ENCODE peak calls at places on chromosome 3, in six cellular contexts. C, X, Q, F, K and W are unnamed samples.

GRCh38 chr3:190619353-190619752 is 105.5 kb downstream of the IL1RAP start:
- DNase-seq in C (peak; percentile 33), X (no peak), Q (no peak), F (no peak), K (no peak), W (no peak)

GRCh38 chr3:66638717-66639116 is 137.9 kb upstream of the LRIG1 start:
- DNase-seq in C (no peak), X (no peak), Q (no peak), F (no peak), K (no peak), W (no peak)

GRCh38 chr3:127788436-127788835 is 33.9 kb downstream of the MGLL start:
- DNase-seq in C (no peak), X (peak; percentile 10), Q (no peak), F (no peak), K (no peak), W (no peak)

GRCh38 chr3:105880681-105881290 is 12.0 kb upstream of the CBLB start:
- DNase-seq in C (no peak), X (no peak), Q (no peak), F (no peak), K (no peak), W (no peak)

GRCh38 chr3:73401058-73401457 is 223.7 kb downstream of the PDZRN3 start:
- DNase-seq in C (no peak), X (peak; percentile 9), Q (no peak), F (no peak), K (no peak), W (no peak)

GRCh38 chr3:31094048-31094447 is 199.6 kb upstream of the GADL1 start:
- DNase-seq in C (no peak), X (no peak), Q (no peak), F (no peak), K (peak; percentile 57), W (no peak)

GRCh38 chr3:70433091-70433490 is 120.7 kb upstream of the MDFIC2 start:
- DNase-seq in C (no peak), X (peak; percentile 87), Q (no peak), F (peak; percentile 60), K (no peak), W (no peak)

GRCh38 chr3:186193534-186194450 is 84.9 kb upstream of the ETV5 start:
- DNase-seq in C (no peak), X (no peak), Q (no peak), F (no peak), K (no peak), W (no peak)

GRCh38 chr3:66396161-66396760 is 104.6 kb downstream of the LRIG1 start:
- DNase-seq in C (no peak), X (no peak), Q (no peak), F (no peak), K (no peak), W (no peak)

GRCh38 chr3:44058022-44058867 is 183.4 kb upstream of the TOPAZ1 start:
- DNase-seq in C (no peak), X (peak; percentile 72), Q (no peak), F (peak; percentile 79), K (no peak), W (no peak)

GRCh38 chr3:40618158-40618557 is 93.4 kb downstream of the ZNF621 start:
- DNase-seq in C (no peak), X (no peak), Q (no peak), F (no peak), K (no peak), W (no peak)

GRCh38 chr3:47096955-47097354 is 67.0 kb downstream of the SETD2 start:
- DNase-seq in C (no peak), X (peak; percentile 78), Q (no peak), F (peak; percentile 65), K (no peak), W (no peak)

GRCh38 chr3:89114841-89115223 is 7.4 kb downstream of the EPHA3 start:
- DNase-seq in C (no peak), X (no peak), Q (no peak), F (no peak), K (no peak), W (no peak)

GRCh38 chr3:61589856-61590255 is 28.5 kb downstream of the PTPRG start:
- DNase-seq in C (no peak), X (peak; percentile 90), Q (no peak), F (peak; percentile 55), K (no peak), W (no peak)

GRCh38 chr3:449711-450110 is 253.1 kb downstream of the CHL1 start:
- DNase-seq in C (no peak), X (no peak), Q (no peak), F (no peak), K (no peak), W (no peak)

GRCh38 chr3:4841225-4841624 is 138.0 kb upstream of the BHLHE40 start:
- DNase-seq in C (no peak), X (no peak), Q (no peak), F (no peak), K (no peak), W (no peak)

GRCh38 chr3:111613294-111613693 is 18.1 kb upstream of the ZBED2 start:
- DNase-seq in C (no peak), X (no peak), Q (no peak), F (no peak), K (no peak), W (no peak)

GRCh38 chr3:46427929-46428833 is 21.1 kb downstream of the CCRL2 start:
- DNase-seq in C (no peak), X (no peak), Q (no peak), F (no peak), K (peak; percentile 10), W (no peak)

GRCh38 chr3:160343132-160343531 is 55.9 kb downstream of the IFT80 start:
- DNase-seq in C (no peak), X (peak; percentile 39), Q (peak; percentile 8), F (peak; percentile 17), K (peak; percentile 16), W (no peak)

GRCh38 chr3:44995142-44995770 is 19.2 kb downstream of the EXOSC7 start:
- DNase-seq in C (no peak), X (peak; percentile 83), Q (no peak), F (peak; percentile 69), K (no peak), W (peak; percentile 37)

GRCh38 chr3:111324142-111324541 is 217.9 kb upstream of the CD96 start:
- DNase-seq in C (no peak), X (no peak), Q (no peak), F (no peak), K (no peak), W (no peak)

GRCh38 chr3:30475038-30475808 is 131.2 kb upstream of the TGFBR2 start:
- DNase-seq in C (no peak), X (no peak), Q (no peak), F (no peak), K (no peak), W (no peak)

GRCh38 chr3:63450634-63451363 is 172.7 kb downstream of the SYNPR start:
- DNase-seq in C (no peak), X (peak; percentile 36), Q (no peak), F (no peak), K (no peak), W (no peak)

GRCh38 chr3:193343726-193344222 is 34.8 kb downstream of the ATP13A5 start:
- DNase-seq in C (no peak), X (no peak), Q (no peak), F (no peak), K (no peak), W (no peak)

GRCh38 chr3:60017631-60018030 is 967.8 kb upstream of the CFAP20DC start:
- DNase-seq in C (no peak), X (no peak), Q (peak; percentile 97), F (peak; percentile 83), K (no peak), W (no peak)

GRCh38 chr3:167203062-167203461 is 177.0 kb downstream of the ZBBX start:
- DNase-seq in C (no peak), X (no peak), Q (no peak), F (no peak), K (no peak), W (no peak)

GRCh38 chr3:52357151-52358080 is 41.3 kb downstream of the DNAH1 start:
- DNase-seq in C (peak; percentile 35), X (no peak), Q (peak; percentile 28), F (no peak), K (no peak), W (no peak)

GRCh38 chr3:135311699-135312098 is 516.6 kb downstream of the EPHB1 start:
- DNase-seq in C (no peak), X (no peak), Q (no peak), F (no peak), K (no peak), W (no peak)

GRCh38 chr3:58999779-59000170 is 50.0 kb downstream of the CFAP20DC start:
- DNase-seq in C (no peak), X (no peak), Q (no peak), F (no peak), K (no peak), W (no peak)

DNA sequence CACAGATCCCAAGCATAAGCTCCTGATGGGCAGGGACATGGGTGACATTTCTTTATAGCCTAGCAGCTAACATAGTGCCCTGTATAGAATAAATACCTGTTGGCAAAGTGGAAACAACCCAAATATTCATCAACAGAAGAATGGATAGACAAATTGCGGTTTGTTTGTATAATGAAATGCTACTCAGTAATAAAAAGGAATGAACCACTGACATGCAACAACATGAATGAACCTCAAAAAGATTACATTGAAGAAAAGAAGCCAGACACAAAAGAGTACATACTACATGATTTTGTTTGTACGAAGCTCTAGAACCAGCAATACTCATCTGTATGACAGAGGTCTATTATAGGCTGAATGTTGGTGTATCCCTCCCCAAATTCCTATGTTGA is 33.6 kb upstream of the GALNT15 start:
- DNase-seq in C (no peak), X (no peak), Q (no peak), F (no peak), K (no peak), W (no peak)
- H3K4me3 ChIP-seq in C (no peak overlapping the region), X (no peak overlapping the region), Q (no peak overlapping the region), F (no peak overlapping the region), K (no peak overlapping the region), W (no peak overlapping the region)

DNA sequence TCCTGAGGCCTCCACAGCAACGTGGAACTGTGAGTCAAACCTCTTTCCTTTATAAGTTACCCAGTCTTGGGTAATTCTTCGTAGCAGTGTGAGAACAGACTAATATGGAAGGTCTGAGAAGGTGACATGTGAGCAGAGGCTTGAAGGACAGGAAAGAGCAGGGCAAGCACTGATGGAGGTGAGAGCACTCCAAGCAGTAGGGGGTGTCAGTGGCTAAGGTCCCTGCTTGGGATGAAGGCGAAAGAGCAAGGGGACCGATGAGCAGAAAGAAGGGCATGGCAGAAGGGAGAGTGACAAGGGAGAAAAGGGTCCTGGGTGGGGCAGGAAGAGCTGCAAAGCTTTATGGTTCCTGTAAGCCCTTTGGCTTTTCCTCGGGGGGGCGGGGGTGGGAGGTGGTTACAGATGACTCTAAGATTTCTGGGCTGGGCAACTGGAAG is 3.5 kb downstream of the EIF4E3 start:
- DNase-seq in C (no peak), X (no peak), Q (no peak), F (no peak), K (no peak), W (no peak)
- H3K4me3 ChIP-seq in C (no peak overlapping the region), X (no peak overlapping the region), Q (no peak overlapping the region), F (no peak overlapping the region), K (no peak overlapping the region), W (no peak overlapping the region)

GRCh38 chr3:169241575-169241927 is 422.0 kb downstream of the MECOM start:
- DNase-seq in C (no peak), X (peak; percentile 86), Q (no peak), F (peak; percentile 81), K (no peak), W (no peak)
- H3K4me3 ChIP-seq in C (no peak overlapping the region), X (peak overlapping the region; percentile 50), Q (no peak overlapping the region), F (no peak overlapping the region), K (no peak overlapping the region), W (peak overlapping the region; percentile 38)

DNA sequence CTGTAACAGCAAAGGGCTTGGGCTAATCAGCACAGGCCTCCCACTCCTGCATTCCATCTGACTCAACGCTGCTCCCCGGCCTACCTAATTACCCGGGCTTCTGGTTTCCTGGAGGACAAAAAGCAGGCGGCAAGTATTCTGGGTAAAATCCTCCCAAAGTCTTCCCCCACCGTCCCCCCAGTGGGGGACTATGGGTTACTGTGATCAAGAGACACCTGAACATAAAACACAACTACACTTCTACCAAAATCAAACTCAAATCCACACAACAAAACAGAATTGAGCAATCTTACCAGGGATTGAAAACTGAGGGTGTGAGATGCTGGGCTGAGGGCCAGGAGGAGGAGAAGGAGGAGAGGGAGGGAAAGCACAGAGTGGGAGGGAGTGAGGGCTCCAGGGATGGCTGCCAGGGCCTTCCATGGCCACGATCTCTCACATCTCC is 8.9 kb upstream of the NCKIPSD start:
- DNase-seq in C (peak; percentile 79), X (peak; percentile 92), Q (no peak), F (peak; percentile 85), K (no peak), W (peak; percentile 64)
- H3K4me3 ChIP-seq in C (no peak overlapping the region), X (peak overlapping the region; percentile 45), Q (no peak overlapping the region), F (peak overlapping the region; percentile 22), K (no peak overlapping the region), W (peak overlapping the region; percentile 29)